ENCODE peak calls at places on chromosomes 1 and 21, in ten cellular contexts. M, S, I, H, X, U, Q, O, N and V are unnamed samples.

GRCh38 chr1:35883681-35884155 is 709 bp downstream of the AGO1 start:
- DNase-seq in M (peak; percentile 20), S (peak; percentile 10), I (no peak), H (no peak), X (no peak), U (peak; percentile 83), Q (peak; percentile 53), O (peak; percentile 81), N (no peak), V (no peak)

GRCh38 chr1:32859915-32860314 is 10.8 kb downstream of the FNDC5 start:
- DNase-seq in M (no peak), S (no peak), I (no peak), H (no peak), X (no peak), U (no peak), Q (no peak), O (no peak), N (no peak), V (no peak)

GRCh38 chr21:15552914-15553491 is 176.8 kb upstream of the USP25 start:
- DNase-seq in M (peak; percentile 20), S (no peak), I (peak; percentile 40), H (no peak), X (no peak), U (no peak), Q (no peak), O (no peak), N (no peak), V (no peak)

GRCh38 chr1:229058111-229058551 is 212.8 kb upstream of the RAB4A start:
- DNase-seq in M (no peak), S (peak; percentile 12), I (peak; percentile 41), H (no peak), X (no peak), U (peak; percentile 56), Q (peak; percentile 23), O (peak; percentile 82), N (peak; percentile 68), V (no peak)

GRCh38 chr1:19846338-19846737 is 31.3 kb upstream of the RNF186 start:
- DNase-seq in M (no peak), S (no peak), I (no peak), H (no peak), X (no peak), U (no peak), Q (no peak), O (no peak), N (no peak), V (no peak)

GRCh38 chr1:231357831-231358354 is 19.8 kb downstream of the SPRTN start:
- DNase-seq in M (peak; percentile 77), S (no peak), I (peak; percentile 83), H (peak; percentile 7), X (peak; percentile 39), U (peak; percentile 67), Q (peak; percentile 2), O (peak; percentile 69), N (peak; percentile 23), V (peak; percentile 18)

GRCh38 chr1:55050283-55050682 is 10.9 kb downstream of the PCSK9 start:
- DNase-seq in M (no peak), S (no peak), I (no peak), H (no peak), X (no peak), U (peak; percentile 5), Q (no peak), O (no peak), N (no peak), V (no peak)

GRCh38 chr1:2514863-2515762 is 11.3 kb downstream of the PANK4 start:
- DNase-seq in M (no peak), S (no peak), I (no peak), H (no peak), X (no peak), U (no peak), Q (no peak), O (no peak), N (no peak), V (no peak)

GRCh38 chr1:54272772-54273091 is 72.8 kb downstream of the MRPL37 start:
- DNase-seq in M (no peak), S (no peak), I (no peak), H (no peak), X (no peak), U (no peak), Q (no peak), O (no peak), N (no peak), V (no peak)

GRCh38 chr1:197911172-197911856 is 5.9 kb upstream of the LHX9 start:
- DNase-seq in M (no peak), S (no peak), I (no peak), H (no peak), X (no peak), U (no peak), Q (no peak), O (peak; percentile 32), N (peak; percentile 27), V (no peak)

GRCh38 chr1:245880754-245881403 is 626.2 kb downstream of the SMYD3 start:
- DNase-seq in M (no peak), S (no peak), I (peak; percentile 43), H (no peak), X (peak; percentile 49), U (no peak), Q (no peak), O (no peak), N (no peak), V (peak; percentile 63)